ENCODE peak calls at places on chromosomes 12 and 14, in seven cellular contexts. W is heart left ventricle, U is A549, G is HepG2, O is body of pancreas, X is gastrocnemius medialis, T is right lobe of liver. L is an unnamed sample. For H3K4me1, the result is how much of the 10 kb centered on the place peaks cover.

GRCh38 chr12:121184984-121185894 is 24.7 kb upstream of the P2RX4 start:
- ATAC-seq in W (no peak), U (no peak), G (peak), O (no peak), X (no peak), T (no peak), L (no peak)

GRCh38 chr14:56145965-56146364 is 27.8 kb downstream of the PELI2 start:
- ATAC-seq in W (no peak), U (no peak), G (no peak), O (no peak), X (no peak), T (no peak), L (no peak)

GRCh38 chr12:30926243-30927209 is at the start of gene TSPAN11:
- ATAC-seq in W (peak), U (peak), G (peak), O (peak), X (no peak), T (peak), L (peak)

GRCh38 chr14:80047761-80048160 is 163.5 kb downstream of the DIO2 start:
- ATAC-seq in W (no peak), U (no peak), G (no peak), O (no peak), X (no peak), T (no peak), L (no peak)

GRCh38 chr12:54725233-54725843 is 77.2 kb upstream of the DCD start:
- ATAC-seq in W (no peak), U (peak), G (peak), O (peak), X (no peak), T (peak), L (no peak)

GRCh38 chr12:130715150-130715995 is 726 bp downstream of the RIMBP2 start:
- ATAC-seq in W (no peak), U (no peak), G (peak), O (peak), X (no peak), T (no peak), L (peak)

GRCh38 chr12:105235299-105235746 is 651 bp downstream of the APPL2 start:
- ATAC-seq in W (no peak), U (no peak), G (no peak), O (no peak), X (peak), T (peak), L (no peak)

GRCh38 chr12:119802472-119802871 is 74.6 kb downstream of the CIT start:
- ATAC-seq in W (peak), U (no peak), G (no peak), O (no peak), X (peak), T (no peak), L (peak)

GRCh38 chr12:123520567-123521474 is 12.7 kb downstream of the RILPL1 start:
- ATAC-seq in W (peak), U (no peak), G (no peak), O (no peak), X (no peak), T (no peak), L (no peak)

GRCh38 chr14:71142375-71143038 is 235.2 kb downstream of the PCNX1 start:
- ATAC-seq in W (no peak), U (no peak), G (no peak), O (no peak), X (no peak), T (no peak), L (no peak)

GRCh38 chr14:52031781-52032180 is 37.1 kb downstream of the NID2 start:
- ATAC-seq in W (peak), U (no peak), G (no peak), O (peak), X (no peak), T (no peak), L (no peak)

GRCh38 chr12:21971344-21971743 is 30.1 kb upstream of the ABCC9 start:
- ATAC-seq in W (no peak), U (no peak), G (no peak), O (no peak), X (no peak), T (no peak), L (no peak)

GRCh38 chr14:74532246-74532645 is 38.7 kb downstream of the ISCA2 start:
- ATAC-seq in W (no peak), U (no peak), G (no peak), O (no peak), X (no peak), T (no peak), L (no peak)

GRCh38 chr12:32419520-32419960 is 20.2 kb downstream of the FGD4 start:
- ATAC-seq in W (peak), U (peak), G (peak), O (no peak), X (no peak), T (peak), L (no peak)

DNA sequence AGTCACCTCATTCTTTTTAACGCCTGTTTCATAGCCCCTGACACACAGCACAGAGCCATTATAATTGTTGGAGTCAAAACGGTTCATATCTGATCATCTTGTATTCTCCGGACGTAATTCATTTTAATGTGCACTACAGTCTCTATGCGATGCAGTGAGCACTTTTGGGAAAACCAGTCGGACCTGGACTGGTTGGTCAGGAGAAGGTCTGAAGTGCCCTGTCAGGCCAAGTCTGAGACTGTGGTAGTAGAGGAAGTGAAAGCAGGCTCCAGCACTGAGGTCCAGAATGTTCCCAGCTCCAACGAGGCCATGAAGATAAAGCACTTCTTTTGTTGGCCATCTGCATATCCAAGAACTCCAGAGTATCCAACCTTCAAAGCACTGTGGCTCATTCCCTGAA is 117.1 kb upstream of the NCOR2 start:
- ATAC-seq in W (peak), U (no peak), G (no peak), O (no peak), X (no peak), T (no peak), L (peak)
- H3K4me3 ChIP-seq in W (no peak), U (no peak), G (no peak), O (no peak), X (no peak), T (no peak), L (peak)

GRCh38 chr12:29880987-29881386 is 97.2 kb upstream of the TMTC1 start:
- ATAC-seq in W (no peak), U (no peak), G (no peak), O (no peak), X (no peak), T (no peak), L (no peak)

GRCh38 chr12:29888777-29889176 is 105.0 kb upstream of the TMTC1 start:
- ATAC-seq in W (no peak), U (no peak), G (no peak), O (no peak), X (no peak), T (no peak), L (no peak)

GRCh38 chr12:29882771-29883315 is 99.1 kb upstream of the TMTC1 start:
- ATAC-seq in W (peak), U (no peak), G (no peak), O (no peak), X (no peak), T (no peak), L (no peak)

GRCh38 chr12:29879606-29880308 is 96.0 kb upstream of the TMTC1 start:
- ATAC-seq in W (no peak), U (no peak), G (no peak), O (no peak), X (no peak), T (no peak), L (no peak)

GRCh38 chr12:29883558-29883957 is 99.8 kb upstream of the TMTC1 start:
- ATAC-seq in W (no peak), U (no peak), G (no peak), O (no peak), X (no peak), T (no peak), L (no peak)
- H3K4me1 ChIP-seq in W (under half), U (under half), G (under half), O (under half), X (under half), T (under half), L (under half)

DNA sequence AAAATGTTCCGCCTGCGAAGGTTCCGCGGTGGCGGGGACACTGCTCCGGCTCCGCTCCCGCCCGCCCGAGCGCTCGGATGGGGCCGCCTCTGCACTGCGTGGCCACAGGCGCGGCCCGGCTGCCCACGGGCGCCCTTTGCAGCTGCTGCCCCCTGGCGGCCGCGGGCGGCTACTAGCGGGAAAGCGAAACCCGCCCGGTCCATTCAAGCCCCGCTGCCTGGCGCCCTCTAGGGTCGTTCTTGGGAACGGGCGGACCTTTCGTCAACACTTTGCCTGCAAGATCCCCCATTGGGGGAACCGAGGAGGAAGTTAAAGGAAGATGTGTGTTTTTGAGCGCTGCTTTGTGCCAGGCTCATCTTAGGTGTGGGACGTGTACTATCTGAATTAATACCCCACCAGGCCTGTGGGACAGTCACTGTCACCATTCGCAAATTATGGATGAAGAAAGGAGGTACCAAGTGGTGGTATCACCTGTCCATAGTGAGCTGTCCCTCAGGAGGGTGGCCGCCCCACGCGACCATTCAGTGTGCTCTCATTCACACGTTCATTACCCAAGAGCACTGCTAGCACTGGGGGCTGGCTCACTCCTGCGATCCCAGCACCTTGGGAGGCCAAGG is 19.4 kb downstream of the GPR132 start:
- ATAC-seq in W (peak), U (peak), G (peak), O (peak), X (peak), T (peak), L (peak)
- TF ChIP-seq POLR2A in W (no peak), U (no peak), G (no peak), O (no peak), X (no peak), T (no peak), L (no peak)

DNA sequence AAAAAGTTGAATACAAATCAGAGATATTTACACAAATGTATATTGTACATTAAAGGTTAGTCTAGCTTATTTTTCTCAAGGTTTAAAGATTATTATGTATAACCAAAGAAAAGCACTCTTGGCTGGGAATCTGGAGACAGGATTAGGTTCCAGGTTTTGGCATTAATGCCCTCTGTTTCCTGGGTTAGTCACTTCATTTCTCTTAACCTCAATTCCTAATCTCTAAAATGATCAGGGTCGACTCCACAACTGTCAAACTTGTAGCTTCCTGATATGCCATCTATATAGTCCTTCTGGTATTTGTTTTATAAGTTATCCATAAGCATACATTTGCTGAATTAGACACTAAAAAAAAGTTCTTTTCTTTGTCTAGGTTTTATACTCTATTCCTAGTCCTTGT is 2.6 kb downstream of the ITPR2 start:
- ATAC-seq in W (no peak), U (no peak), G (no peak), O (no peak), X (no peak), T (no peak), L (no peak)
- H3K4me3 ChIP-seq in W (peak), U (no peak), G (peak), O (no peak), X (no peak), T (no peak), L (no peak)

GRCh38 chr14:82345149-82345548 is 811.5 kb upstream of the SEL1L start:
- ATAC-seq in W (no peak), U (no peak), G (no peak), O (no peak), X (no peak), T (no peak), L (no peak)
- H3K4me1 ChIP-seq in W (under half), U (under half), G (under half), O (under half), X (under half), T (under half), L (under half)

GRCh38 chr14:23183479-23183878 is at the start of gene SLC7A8:
- ATAC-seq in W (peak), U (no peak), G (peak), O (peak), X (peak), T (peak), L (peak)
- TF ChIP-seq POLR2A in W (no peak), U (no peak), G (no peak), O (peak), X (peak), T (peak), L (peak)

DNA sequence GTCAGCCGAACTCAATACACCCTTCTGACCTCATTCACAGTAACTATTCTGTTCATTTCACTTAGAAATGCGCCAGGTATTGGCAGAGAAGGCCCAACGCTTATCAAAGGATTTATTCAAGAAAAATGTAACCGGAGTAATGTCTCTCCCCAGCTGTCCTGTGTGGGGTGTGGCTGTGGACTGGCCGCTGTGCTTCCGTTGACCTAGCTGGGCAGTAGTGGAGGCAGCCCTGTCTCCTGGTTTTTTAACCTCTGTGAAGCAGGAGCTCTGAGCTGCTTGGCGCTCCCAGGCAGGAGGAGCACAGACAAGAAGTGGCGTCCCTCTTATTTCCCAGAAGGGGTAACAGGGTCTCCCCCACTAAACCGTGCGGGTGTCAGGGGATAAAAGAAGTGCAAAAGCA is 85.2 kb downstream of the ESR2 start:
- ATAC-seq in W (peak), U (no peak), G (no peak), O (no peak), X (no peak), T (no peak), L (no peak)
- H3K4me3 ChIP-seq in W (no peak), U (no peak), G (no peak), O (no peak), X (no peak), T (no peak), L (no peak)

DNA sequence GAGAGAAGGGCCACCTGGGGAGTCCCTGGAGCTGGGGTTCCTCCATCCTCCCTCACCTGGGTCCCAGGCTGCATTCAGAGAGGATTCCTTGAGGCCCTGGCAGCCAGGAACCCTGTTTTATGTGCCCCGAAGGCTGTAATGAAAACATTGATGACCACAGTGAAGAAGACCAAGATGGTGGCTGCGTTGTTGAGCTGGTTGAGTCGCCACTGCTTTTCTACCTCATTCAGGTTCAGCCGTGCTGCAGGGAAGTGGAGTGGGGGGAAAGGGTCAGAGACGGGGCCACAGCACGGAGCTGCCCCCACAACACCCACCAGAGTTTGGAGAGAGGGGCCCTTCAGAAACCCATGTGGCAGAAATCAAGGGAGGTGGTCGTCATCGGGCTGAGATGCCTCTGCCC is 98.1 kb downstream of the NINJ2 start:
- ATAC-seq in W (no peak), U (no peak), G (no peak), O (no peak), X (no peak), T (no peak), L (no peak)
- H3K4me1 ChIP-seq in W (under half), U (under half), G (under half), O (under half), X (under half), T (under half), L (under half)

GRCh38 chr12:40632933-40633332 is 59.3 kb upstream of the CNTN1 start:
- ATAC-seq in W (no peak), U (no peak), G (no peak), O (no peak), X (no peak), T (no peak), L (no peak)
- TF ChIP-seq POLR2A in W (no peak), U (no peak), G (no peak), O (no peak), X (no peak), T (no peak), L (no peak)

L was measured in gastroesophageal sphincter.